ENCODE peak calls at places on chromosomes 12 and 14, in ten cellular contexts. One of them, this sample, is unnamed. For H3K27me3, the result is how much of the 10 kb centered on the place peaks cover.

GRCh38 chr12:31868980-31869379 is 90.2 kb upstream of the RESF1 start:
- DNase-seq in right lobe of liver: peak
- DNase-seq in mammary epithelial cell: peak
- DNase-seq in neural progenitor cell: no peak
- DNase-seq in lower lobe of right lung: no peak
- DNase-seq in WERI-Rb-1: no peak
- DNase-seq in brain microvascular endothelial cell: no peak
- DNase-seq in fibroblast of lung: peak
- DNase-seq in heart left ventricle: peak
- DNase-seq in PC-3: no peak
- DNase-seq in this sample: peak

GRCh38 chr12:62530596-62530995 is 64.0 kb downstream of the MON2 start:
- DNase-seq in lower lobe of right lung: no peak
- DNase-seq in brain microvascular endothelial cell: peak
- DNase-seq in WERI-Rb-1: no peak
- DNase-seq in right lobe of liver: no peak
- DNase-seq in neural progenitor cell: no peak
- DNase-seq in PC-3: peak
- DNase-seq in mammary epithelial cell: no peak
- DNase-seq in heart left ventricle: no peak
- DNase-seq in fibroblast of lung: peak
- DNase-seq in this sample: no peak

GRCh38 chr12:94172973-94173372 is 24.6 kb downstream of the PLXNC1 start:
- DNase-seq in right lobe of liver: no peak
- DNase-seq in brain microvascular endothelial cell: peak
- DNase-seq in lower lobe of right lung: no peak
- DNase-seq in mammary epithelial cell: peak
- DNase-seq in heart left ventricle: no peak
- DNase-seq in fibroblast of lung: peak
- DNase-seq in WERI-Rb-1: no peak
- DNase-seq in PC-3: peak
- DNase-seq in neural progenitor cell: no peak
- DNase-seq in this sample: no peak

GRCh38 chr12:33429468-33429867 is 10.2 kb downstream of the SYT10 start:
- DNase-seq in fibroblast of lung: no peak
- DNase-seq in right lobe of liver: no peak
- DNase-seq in neural progenitor cell: no peak
- DNase-seq in lower lobe of right lung: no peak
- DNase-seq in mammary epithelial cell: no peak
- DNase-seq in brain microvascular endothelial cell: no peak
- DNase-seq in heart left ventricle: no peak
- DNase-seq in WERI-Rb-1: no peak
- DNase-seq in PC-3: no peak
- DNase-seq in this sample: no peak

GRCh38 chr14:64990291-64990690 is 3.6 kb downstream of the FNTB start:
- DNase-seq in PC-3: no peak
- DNase-seq in neural progenitor cell: no peak
- DNase-seq in lower lobe of right lung: no peak
- DNase-seq in brain microvascular endothelial cell: no peak
- DNase-seq in right lobe of liver: no peak
- DNase-seq in heart left ventricle: no peak
- DNase-seq in fibroblast of lung: no peak
- DNase-seq in WERI-Rb-1: no peak
- DNase-seq in mammary epithelial cell: no peak
- DNase-seq in this sample: no peak

GRCh38 chr14:104499784-104500496 is 79.6 kb upstream of the C14orf180 start:
- DNase-seq in neural progenitor cell: no peak
- DNase-seq in brain microvascular endothelial cell: no peak
- DNase-seq in fibroblast of lung: no peak
- DNase-seq in WERI-Rb-1: no peak
- DNase-seq in PC-3: no peak
- DNase-seq in mammary epithelial cell: no peak
- DNase-seq in right lobe of liver: peak
- DNase-seq in heart left ventricle: no peak
- DNase-seq in lower lobe of right lung: no peak
- DNase-seq in this sample: no peak

GRCh38 chr14:21095430-21096205 is 2.8 kb downstream of the ZNF219 start:
- DNase-seq in WERI-Rb-1: peak
- DNase-seq in lower lobe of right lung: no peak
- DNase-seq in neural progenitor cell: peak
- DNase-seq in mammary epithelial cell: peak
- DNase-seq in brain microvascular endothelial cell: no peak
- DNase-seq in PC-3: no peak
- DNase-seq in heart left ventricle: no peak
- DNase-seq in fibroblast of lung: peak
- DNase-seq in right lobe of liver: no peak
- DNase-seq in this sample: no peak

GRCh38 chr14:59677771-59678211 is 101.2 kb upstream of the CCDC175 start:
- DNase-seq in lower lobe of right lung: no peak
- DNase-seq in heart left ventricle: no peak
- DNase-seq in PC-3: no peak
- DNase-seq in mammary epithelial cell: no peak
- DNase-seq in right lobe of liver: no peak
- DNase-seq in fibroblast of lung: peak
- DNase-seq in brain microvascular endothelial cell: no peak
- DNase-seq in WERI-Rb-1: no peak
- DNase-seq in neural progenitor cell: no peak
- DNase-seq in this sample: no peak

GRCh38 chr14:50116986-50117385 is 614 bp upstream of the VCPKMT start:
- DNase-seq in PC-3: no peak
- DNase-seq in WERI-Rb-1: no peak
- DNase-seq in brain microvascular endothelial cell: no peak
- DNase-seq in lower lobe of right lung: no peak
- DNase-seq in mammary epithelial cell: no peak
- DNase-seq in right lobe of liver: no peak
- DNase-seq in heart left ventricle: no peak
- DNase-seq in fibroblast of lung: peak
- DNase-seq in neural progenitor cell: no peak
- DNase-seq in this sample: no peak

GRCh38 chr12:124566181-124567034 is 1.0 kb downstream of the NCOR2 start:
- DNase-seq in neural progenitor cell: peak
- DNase-seq in heart left ventricle: peak
- DNase-seq in WERI-Rb-1: peak
- DNase-seq in mammary epithelial cell: peak
- DNase-seq in PC-3: peak
- DNase-seq in right lobe of liver: peak
- DNase-seq in fibroblast of lung: peak
- DNase-seq in lower lobe of right lung: peak
- DNase-seq in brain microvascular endothelial cell: peak
- DNase-seq in this sample: peak
- TF ChIP-seq CTCF in neural progenitor cell: peak
- TF ChIP-seq CTCF in heart left ventricle: peak
- TF ChIP-seq CTCF in WERI-Rb-1: peak
- TF ChIP-seq CTCF in mammary epithelial cell: no peak
- TF ChIP-seq CTCF in PC-3: no peak
- TF ChIP-seq CTCF in right lobe of liver: no peak
- TF ChIP-seq CTCF in fibroblast of lung: no peak
- TF ChIP-seq CTCF in lower lobe of right lung: no peak
- TF ChIP-seq CTCF in brain microvascular endothelial cell: no peak
- TF ChIP-seq CTCF in this sample: no peak

GRCh38 chr14:94180655-94181271 is 6.6 kb downstream of the PPP4R4 start:
- DNase-seq in WERI-Rb-1: no peak
- DNase-seq in mammary epithelial cell: peak
- DNase-seq in lower lobe of right lung: no peak
- DNase-seq in heart left ventricle: no peak
- DNase-seq in right lobe of liver: no peak
- DNase-seq in PC-3: peak
- DNase-seq in brain microvascular endothelial cell: peak
- DNase-seq in neural progenitor cell: peak
- DNase-seq in fibroblast of lung: peak
- DNase-seq in this sample: peak

GRCh38 chr14:94175403-94176146 is 1.5 kb downstream of the PPP4R4 start:
- DNase-seq in PC-3: no peak
- DNase-seq in neural progenitor cell: no peak
- DNase-seq in mammary epithelial cell: no peak
- DNase-seq in lower lobe of right lung: no peak
- DNase-seq in fibroblast of lung: no peak
- DNase-seq in WERI-Rb-1: no peak
- DNase-seq in brain microvascular endothelial cell: no peak
- DNase-seq in right lobe of liver: no peak
- DNase-seq in heart left ventricle: no peak
- DNase-seq in this sample: no peak

GRCh38 chr14:94176808-94177207 is 2.7 kb downstream of the PPP4R4 start:
- DNase-seq in right lobe of liver: no peak
- DNase-seq in neural progenitor cell: no peak
- DNase-seq in lower lobe of right lung: no peak
- DNase-seq in brain microvascular endothelial cell: no peak
- DNase-seq in WERI-Rb-1: no peak
- DNase-seq in fibroblast of lung: no peak
- DNase-seq in heart left ventricle: no peak
- DNase-seq in PC-3: no peak
- DNase-seq in mammary epithelial cell: peak
- DNase-seq in this sample: no peak

GRCh38 chr14:94179244-94179643 is 5.1 kb downstream of the PPP4R4 start:
- DNase-seq in PC-3: no peak
- DNase-seq in mammary epithelial cell: no peak
- DNase-seq in right lobe of liver: no peak
- DNase-seq in WERI-Rb-1: no peak
- DNase-seq in brain microvascular endothelial cell: no peak
- DNase-seq in fibroblast of lung: no peak
- DNase-seq in lower lobe of right lung: no peak
- DNase-seq in neural progenitor cell: no peak
- DNase-seq in heart left ventricle: no peak
- DNase-seq in this sample: no peak

DNA sequence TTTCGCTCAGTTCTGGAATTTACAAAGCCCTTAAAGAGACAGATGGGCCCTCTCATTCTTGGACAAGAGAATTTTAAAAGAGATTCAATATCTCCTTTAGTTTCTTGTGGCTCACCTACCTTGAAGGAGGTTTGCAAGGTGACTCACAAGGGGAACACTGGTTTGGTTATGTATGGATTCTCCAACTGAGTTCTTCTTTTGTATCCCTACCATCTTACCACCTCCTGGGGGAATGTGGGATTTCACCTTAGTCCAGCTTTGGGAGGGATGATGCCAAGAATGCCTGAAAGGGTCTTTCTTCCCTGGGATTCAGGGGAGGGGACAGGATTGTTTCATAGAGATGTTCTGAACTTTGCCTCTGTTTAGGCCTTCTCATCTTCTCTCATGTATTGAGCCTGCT is 3.7 kb downstream of the PPP4R4 start:
- DNase-seq in fibroblast of lung: no peak
- DNase-seq in brain microvascular endothelial cell: no peak
- DNase-seq in PC-3: peak
- DNase-seq in heart left ventricle: no peak
- DNase-seq in neural progenitor cell: peak
- DNase-seq in lower lobe of right lung: no peak
- DNase-seq in mammary epithelial cell: peak
- DNase-seq in right lobe of liver: no peak
- DNase-seq in WERI-Rb-1: no peak
- DNase-seq in this sample: no peak
- H3K27me3 ChIP-seq in fibroblast of lung: under half
- H3K27me3 ChIP-seq in brain microvascular endothelial cell: under half
- H3K27me3 ChIP-seq in PC-3: half or more
- H3K27me3 ChIP-seq in heart left ventricle: half or more
- H3K27me3 ChIP-seq in neural progenitor cell: under half
- H3K27me3 ChIP-seq in lower lobe of right lung: under half
- H3K27me3 ChIP-seq in mammary epithelial cell: under half
- H3K27me3 ChIP-seq in right lobe of liver: under half
- H3K27me3 ChIP-seq in WERI-Rb-1: under half
- H3K27me3 ChIP-seq in this sample: half or more

DNA sequence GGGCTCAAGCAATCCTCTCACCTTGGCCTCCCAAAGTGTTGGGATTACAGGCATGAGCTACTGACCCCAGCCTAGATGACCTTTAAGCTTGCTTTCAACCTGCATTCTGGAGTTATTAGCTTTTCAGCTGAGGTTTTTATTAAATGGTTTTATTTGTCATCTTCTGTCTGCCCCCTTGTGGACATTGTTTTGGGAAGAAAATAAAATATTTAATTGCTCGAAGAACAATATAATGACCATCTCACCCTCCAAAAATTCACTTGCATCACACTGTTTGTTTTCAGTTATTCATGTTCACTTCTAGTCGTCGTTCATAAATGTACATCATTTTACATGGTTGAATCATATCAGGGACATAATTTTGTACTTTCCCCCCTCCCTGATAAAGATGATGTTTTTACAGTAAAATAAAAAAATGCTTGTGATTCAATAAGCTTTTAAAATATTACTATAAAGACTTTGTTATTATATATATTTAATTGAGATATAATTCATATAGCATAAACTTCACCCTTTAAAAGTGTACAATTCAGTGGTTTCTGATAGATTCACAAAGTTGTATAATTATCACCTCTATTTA is 10.1 kb upstream of the SPATS2 start:
- DNase-seq in mammary epithelial cell: peak
- DNase-seq in lower lobe of right lung: no peak
- DNase-seq in fibroblast of lung: peak
- DNase-seq in brain microvascular endothelial cell: no peak
- DNase-seq in right lobe of liver: no peak
- DNase-seq in heart left ventricle: no peak
- DNase-seq in PC-3: peak
- DNase-seq in neural progenitor cell: peak
- DNase-seq in WERI-Rb-1: no peak
- DNase-seq in this sample: peak
- TF ChIP-seq CTCF in mammary epithelial cell: peak
- TF ChIP-seq CTCF in lower lobe of right lung: peak
- TF ChIP-seq CTCF in fibroblast of lung: peak
- TF ChIP-seq CTCF in brain microvascular endothelial cell: peak
- TF ChIP-seq CTCF in right lobe of liver: peak
- TF ChIP-seq CTCF in heart left ventricle: peak
- TF ChIP-seq CTCF in PC-3: peak
- TF ChIP-seq CTCF in neural progenitor cell: peak
- TF ChIP-seq CTCF in WERI-Rb-1: peak
- TF ChIP-seq CTCF in this sample: peak

GRCh38 chr14:53946404-53947400 is 9.9 kb downstream of the BMP4 start:
- DNase-seq in right lobe of liver: peak
- DNase-seq in heart left ventricle: no peak
- DNase-seq in PC-3: no peak
- DNase-seq in fibroblast of lung: no peak
- DNase-seq in lower lobe of right lung: no peak
- DNase-seq in neural progenitor cell: peak
- DNase-seq in WERI-Rb-1: no peak
- DNase-seq in mammary epithelial cell: no peak
- DNase-seq in brain microvascular endothelial cell: no peak
- DNase-seq in this sample: no peak

GRCh38 chr14:53950031-53950793 is 6.4 kb downstream of the BMP4 start:
- DNase-seq in fibroblast of lung: no peak
- DNase-seq in neural progenitor cell: no peak
- DNase-seq in WERI-Rb-1: no peak
- DNase-seq in right lobe of liver: no peak
- DNase-seq in lower lobe of right lung: no peak
- DNase-seq in PC-3: no peak
- DNase-seq in mammary epithelial cell: no peak
- DNase-seq in brain microvascular endothelial cell: no peak
- DNase-seq in heart left ventricle: no peak
- DNase-seq in this sample: no peak

GRCh38 chr14:53947452-53948180 is 9.0 kb downstream of the BMP4 start:
- DNase-seq in brain microvascular endothelial cell: no peak
- DNase-seq in lower lobe of right lung: no peak
- DNase-seq in PC-3: no peak
- DNase-seq in heart left ventricle: no peak
- DNase-seq in fibroblast of lung: peak
- DNase-seq in neural progenitor cell: no peak
- DNase-seq in WERI-Rb-1: no peak
- DNase-seq in right lobe of liver: no peak
- DNase-seq in mammary epithelial cell: no peak
- DNase-seq in this sample: no peak

GRCh38 chr14:53948181-53948884 is 8.3 kb downstream of the BMP4 start:
- DNase-seq in PC-3: no peak
- DNase-seq in mammary epithelial cell: no peak
- DNase-seq in heart left ventricle: no peak
- DNase-seq in lower lobe of right lung: no peak
- DNase-seq in brain microvascular endothelial cell: no peak
- DNase-seq in fibroblast of lung: no peak
- DNase-seq in WERI-Rb-1: no peak
- DNase-seq in right lobe of liver: no peak
- DNase-seq in neural progenitor cell: no peak
- DNase-seq in this sample: no peak

GRCh38 chr14:53949201-53949600 is 7.4 kb downstream of the BMP4 start:
- DNase-seq in mammary epithelial cell: no peak
- DNase-seq in brain microvascular endothelial cell: no peak
- DNase-seq in heart left ventricle: no peak
- DNase-seq in lower lobe of right lung: no peak
- DNase-seq in fibroblast of lung: no peak
- DNase-seq in right lobe of liver: no peak
- DNase-seq in WERI-Rb-1: no peak
- DNase-seq in PC-3: no peak
- DNase-seq in neural progenitor cell: no peak
- DNase-seq in this sample: no peak
- H3K27me3 ChIP-seq in mammary epithelial cell: under half
- H3K27me3 ChIP-seq in brain microvascular endothelial cell: under half
- H3K27me3 ChIP-seq in heart left ventricle: under half
- H3K27me3 ChIP-seq in lower lobe of right lung: under half
- H3K27me3 ChIP-seq in fibroblast of lung: under half
- H3K27me3 ChIP-seq in right lobe of liver: under half
- H3K27me3 ChIP-seq in WERI-Rb-1: half or more
- H3K27me3 ChIP-seq in PC-3: under half
- H3K27me3 ChIP-seq in neural progenitor cell: half or more
- H3K27me3 ChIP-seq in this sample: half or more

This sample was measured in A673.